ENCODE peak calls at places on chromosome 15, in ten cellular contexts. Z is EH; D is left ventricle myocardium inferior; U is body of pancreas; V is iPS-NIHi11; W is stimulated activated CD4-positive, alpha-beta T cell treated with anti-CD3 and anti-CD28 coated beads, TNF-alpha, amount 100 ng/mL, for 4 hours; L is sigmoid colon; P is GM12891; I is RWPE1; N is LoVo. S is an unnamed sample.

GRCh38 chr15:68228971-68229385 is 550 bp downstream of the CLN6 start:
- DNase-seq in Z (no peak), D (no peak), U (no peak), V (no peak), W (no peak), L (no peak), P (no peak), I (peak; percentile 27), N (no peak), S (no peak)

GRCh38 chr15:37837276-37837675 is 97.2 kb upstream of the TMCO5A start:
- DNase-seq in Z (peak; percentile 35), D (no peak), U (no peak), V (no peak), W (no peak), L (no peak), P (no peak), I (no peak), N (no peak), S (no peak)

GRCh38 chr15:70258369-70259029 is 160.8 kb upstream of the TLE3 start:
- DNase-seq in Z (no peak), D (peak; percentile 24), U (no peak), V (no peak), W (peak; percentile 46), L (no peak), P (no peak), I (no peak), N (no peak), S (peak; percentile 74)

GRCh38 chr15:73328149-73328820 is 40.5 kb downstream of the HCN4 start:
- DNase-seq in Z (no peak), D (no peak), U (no peak), V (no peak), W (no peak), L (peak; percentile 21), P (no peak), I (no peak), N (no peak), S (peak; percentile 27)

GRCh38 chr15:48355377-48355776 is 24.1 kb downstream of the DUT start:
- DNase-seq in Z (peak; percentile 68), D (no peak), U (no peak), V (no peak), W (no peak), L (no peak), P (no peak), I (no peak), N (no peak), S (no peak)

GRCh38 chr15:20348291-20348899 is 193.2 kb downstream of the GOLGA6L6 start:
- DNase-seq in Z (no peak), D (no peak), U (no peak), V (no peak), W (no peak), L (peak; percentile 62), P (no peak), I (no peak), N (no peak), S (peak; percentile 41)

GRCh38 chr15:66138882-66139281 is 114.7 kb downstream of the MEGF11 start:
- DNase-seq in Z (no peak), D (no peak), U (no peak), V (no peak), W (no peak), L (no peak), P (no peak), I (no peak), N (no peak), S (no peak)

GRCh38 chr15:100588638-100589242 is 13.2 kb downstream of the LINS1 start:
- DNase-seq in Z (no peak), D (no peak), U (no peak), V (no peak), W (no peak), L (no peak), P (no peak), I (no peak), N (no peak), S (no peak)

GRCh38 chr15:64851503-64851840 is 9.8 kb downstream of the PLEKHO2 start:
- DNase-seq in Z (peak; percentile 97), D (no peak), U (no peak), V (no peak), W (no peak), L (peak; percentile 84), P (no peak), I (no peak), N (no peak), S (no peak)

GRCh38 chr15:39613271-39613670 is 32.4 kb downstream of the THBS1 start:
- DNase-seq in Z (peak; percentile 70), D (no peak), U (no peak), V (no peak), W (no peak), L (no peak), P (no peak), I (no peak), N (no peak), S (no peak)

GRCh38 chr15:50210462-50211264 is 28.7 kb downstream of the SLC27A2 start:
- DNase-seq in Z (no peak), D (no peak), U (no peak), V (no peak), W (no peak), L (no peak), P (no peak), I (no peak), N (peak; percentile 55), S (no peak)

GRCh38 chr15:56971571-56971970 is 53.1 kb downstream of the TCF12 start:
- DNase-seq in Z (no peak), D (no peak), U (no peak), V (no peak), W (no peak), L (no peak), P (no peak), I (no peak), N (no peak), S (no peak)

GRCh38 chr15:58839485-58839884 is 68.4 kb downstream of the MINDY2 start:
- DNase-seq in Z (peak; percentile 27), D (no peak), U (no peak), V (peak; percentile 24), W (no peak), L (no peak), P (no peak), I (peak; percentile 14), N (no peak), S (peak; percentile 40)

GRCh38 chr15:100926258-100926657 is 7.1 kb downstream of the LRRK1 start:
- DNase-seq in Z (no peak), D (no peak), U (no peak), V (peak; percentile 55), W (no peak), L (no peak), P (no peak), I (no peak), N (no peak), S (peak; percentile 58)

GRCh38 chr15:65198571-65198970 is 12.7 kb downstream of the CILP start:
- DNase-seq in Z (no peak), D (no peak), U (no peak), V (no peak), W (no peak), L (no peak), P (no peak), I (no peak), N (no peak), S (no peak)